ENCODE peak calls at places on chromosomes 2 and 18, in seven cellular contexts. One of them, this sample, is unnamed.
A peak's percentile ranks its signal among the peaks of the same experiment; 100 is the strongest.

GRCh38 chr2:115939902-115940301 is 1497.5 kb downstream of the DPP10 start:
- DNase-seq in GM03348: no peak
- DNase-seq in lower lobe of right lung: no peak
- DNase-seq in effector memory CD4-positive, alpha-beta T cell: no peak
- DNase-seq in choroid plexus epithelial cell: no peak
- DNase-seq in T-helper 9 cell: no peak
- DNase-seq in Peyer's patch: no peak
- DNase-seq in this sample: no peak

GRCh38 chr2:75808793-75809535 is 98.2 kb upstream of the GCFC2 start:
- DNase-seq in T-helper 9 cell: no peak
- DNase-seq in GM03348: no peak
- DNase-seq in effector memory CD4-positive, alpha-beta T cell: no peak
- DNase-seq in Peyer's patch: no peak
- DNase-seq in choroid plexus epithelial cell: no peak
- DNase-seq in lower lobe of right lung: no peak
- DNase-seq in this sample: no peak

GRCh38 chr2:218999881-219000568 is 6.8 kb upstream of the CRYBA2 start:
- DNase-seq in Peyer's patch: no peak
- DNase-seq in GM03348: no peak
- DNase-seq in choroid plexus epithelial cell: no peak
- DNase-seq in lower lobe of right lung: no peak
- DNase-seq in effector memory CD4-positive, alpha-beta T cell: no peak
- DNase-seq in T-helper 9 cell: no peak
- DNase-seq in this sample: no peak

GRCh38 chr2:156333951-156334495 is 1.5 kb upstream of the NR4A2 start:
- DNase-seq in T-helper 9 cell: peak; percentile 65
- DNase-seq in lower lobe of right lung: peak; percentile 77
- DNase-seq in GM03348: peak; percentile 82
- DNase-seq in choroid plexus epithelial cell: peak; percentile 51
- DNase-seq in effector memory CD4-positive, alpha-beta T cell: no peak
- DNase-seq in Peyer's patch: peak; percentile 75
- DNase-seq in this sample: peak; percentile 58

GRCh38 chr2:207061181-207061580 is 104.6 kb downstream of the KLF7 start:
- DNase-seq in T-helper 9 cell: no peak
- DNase-seq in choroid plexus epithelial cell: no peak
- DNase-seq in Peyer's patch: no peak
- DNase-seq in effector memory CD4-positive, alpha-beta T cell: no peak
- DNase-seq in lower lobe of right lung: no peak
- DNase-seq in GM03348: no peak
- DNase-seq in this sample: no peak

GRCh38 chr2:157874997-157875719 is 972 bp downstream of the ACVR1 start:
- DNase-seq in Peyer's patch: peak; percentile 51
- DNase-seq in lower lobe of right lung: peak; percentile 51
- DNase-seq in effector memory CD4-positive, alpha-beta T cell: no peak
- DNase-seq in T-helper 9 cell: peak; percentile 4
- DNase-seq in choroid plexus epithelial cell: peak; percentile 83
- DNase-seq in GM03348: peak; percentile 82
- DNase-seq in this sample: peak; percentile 44

GRCh38 chr18:21303445-21303844 is 61.4 kb downstream of the GREB1L start:
- DNase-seq in choroid plexus epithelial cell: no peak
- DNase-seq in Peyer's patch: no peak
- DNase-seq in effector memory CD4-positive, alpha-beta T cell: no peak
- DNase-seq in lower lobe of right lung: no peak
- DNase-seq in GM03348: no peak
- DNase-seq in T-helper 9 cell: no peak
- DNase-seq in this sample: no peak

GRCh38 chr2:69200107-69200520 is 186.9 kb downstream of the GFPT1 start:
- DNase-seq in choroid plexus epithelial cell: peak; percentile 99
- DNase-seq in T-helper 9 cell: no peak
- DNase-seq in effector memory CD4-positive, alpha-beta T cell: no peak
- DNase-seq in lower lobe of right lung: no peak
- DNase-seq in GM03348: peak; percentile 45
- DNase-seq in Peyer's patch: no peak
- DNase-seq in this sample: no peak

GRCh38 chr2:85724731-85725181 is 29.0 kb upstream of the ATOH8 start:
- DNase-seq in effector memory CD4-positive, alpha-beta T cell: no peak
- DNase-seq in GM03348: no peak
- DNase-seq in choroid plexus epithelial cell: no peak
- DNase-seq in lower lobe of right lung: no peak
- DNase-seq in Peyer's patch: no peak
- DNase-seq in T-helper 9 cell: no peak
- DNase-seq in this sample: no peak

GRCh38 chr2:226403360-226403759 is 396.3 kb downstream of the IRS1 start:
- DNase-seq in Peyer's patch: no peak
- DNase-seq in lower lobe of right lung: no peak
- DNase-seq in choroid plexus epithelial cell: no peak
- DNase-seq in T-helper 9 cell: no peak
- DNase-seq in GM03348: no peak
- DNase-seq in effector memory CD4-positive, alpha-beta T cell: no peak
- DNase-seq in this sample: no peak

GRCh38 chr2:64797881-64798590 is 144.3 kb upstream of the SERTAD2 start:
- DNase-seq in effector memory CD4-positive, alpha-beta T cell: no peak
- DNase-seq in choroid plexus epithelial cell: peak; percentile 60
- DNase-seq in Peyer's patch: no peak
- DNase-seq in T-helper 9 cell: no peak
- DNase-seq in GM03348: peak; percentile 33
- DNase-seq in lower lobe of right lung: no peak
- DNase-seq in this sample: peak; percentile 44

GRCh38 chr2:109137616-109138015 is 8.6 kb downstream of the SH3RF3 start:
- DNase-seq in effector memory CD4-positive, alpha-beta T cell: no peak
- DNase-seq in Peyer's patch: no peak
- DNase-seq in T-helper 9 cell: no peak
- DNase-seq in lower lobe of right lung: no peak
- DNase-seq in choroid plexus epithelial cell: no peak
- DNase-seq in GM03348: no peak
- DNase-seq in this sample: no peak

GRCh38 chr18:1012775-1013174 is 108.1 kb downstream of the ADCYAP1 start:
- DNase-seq in Peyer's patch: no peak
- DNase-seq in T-helper 9 cell: no peak
- DNase-seq in effector memory CD4-positive, alpha-beta T cell: no peak
- DNase-seq in GM03348: no peak
- DNase-seq in lower lobe of right lung: no peak
- DNase-seq in choroid plexus epithelial cell: no peak
- DNase-seq in this sample: no peak

GRCh38 chr2:60536716-60537115 is 16.7 kb downstream of the BCL11A start:
- DNase-seq in Peyer's patch: no peak
- DNase-seq in GM03348: no peak
- DNase-seq in T-helper 9 cell: no peak
- DNase-seq in choroid plexus epithelial cell: peak; percentile 47
- DNase-seq in lower lobe of right lung: no peak
- DNase-seq in effector memory CD4-positive, alpha-beta T cell: no peak
- DNase-seq in this sample: no peak

GRCh38 chr2:19632327-19633040 is 269.3 kb downstream of the TTC32 start:
- DNase-seq in choroid plexus epithelial cell: peak; percentile 12
- DNase-seq in effector memory CD4-positive, alpha-beta T cell: no peak
- DNase-seq in Peyer's patch: no peak
- DNase-seq in GM03348: peak; percentile 47
- DNase-seq in T-helper 9 cell: no peak
- DNase-seq in lower lobe of right lung: no peak
- DNase-seq in this sample: no peak

GRCh38 chr2:25339121-25339738 is 2.5 kb downstream of the DNMT3A start:
- DNase-seq in Peyer's patch: no peak
- DNase-seq in GM03348: no peak
- DNase-seq in effector memory CD4-positive, alpha-beta T cell: no peak
- DNase-seq in T-helper 9 cell: no peak
- DNase-seq in choroid plexus epithelial cell: no peak
- DNase-seq in lower lobe of right lung: no peak
- DNase-seq in this sample: no peak

GRCh38 chr2:148599112-148599991 is 45.2 kb upstream of the EPC2 start:
- DNase-seq in Peyer's patch: no peak
- DNase-seq in lower lobe of right lung: no peak
- DNase-seq in T-helper 9 cell: no peak
- DNase-seq in choroid plexus epithelial cell: no peak
- DNase-seq in GM03348: no peak
- DNase-seq in effector memory CD4-positive, alpha-beta T cell: no peak
- DNase-seq in this sample: peak; percentile 15

This sample was measured in A673.